ENCODE peak calls at places on chromosomes 11 and 22, in ten cellular contexts. One of them, this sample, is unnamed.

GRCh38 chr22:36771376-36772063 is 4.4 kb downstream of the IFT27 start:
- DNase-seq in Caco-2: no peak
- DNase-seq in astrocyte of the spinal cord: no peak
- DNase-seq in left ventricle myocardium inferior: no peak
- DNase-seq in lower leg skin: peak
- DNase-seq in right atrium auricular region: no peak
- DNase-seq in esophagus muscularis mucosa: no peak
- DNase-seq in RWPE1: no peak
- DNase-seq in RWPE2: peak
- DNase-seq in A549: no peak
- DNase-seq in this sample: peak

GRCh38 chr11:6319001-6319878 is 1.1 kb downstream of the CAVIN3 start:
- DNase-seq in Caco-2: no peak
- DNase-seq in astrocyte of the spinal cord: peak
- DNase-seq in left ventricle myocardium inferior: peak
- DNase-seq in lower leg skin: peak
- DNase-seq in right atrium auricular region: peak
- DNase-seq in esophagus muscularis mucosa: no peak
- DNase-seq in RWPE1: no peak
- DNase-seq in RWPE2: no peak
- DNase-seq in A549: no peak
- DNase-seq in this sample: no peak

GRCh38 chr22:29748248-29748893 is 18.4 kb downstream of the ZMAT5 start:
- DNase-seq in Caco-2: peak
- DNase-seq in astrocyte of the spinal cord: no peak
- DNase-seq in left ventricle myocardium inferior: no peak
- DNase-seq in lower leg skin: no peak
- DNase-seq in right atrium auricular region: no peak
- DNase-seq in esophagus muscularis mucosa: no peak
- DNase-seq in RWPE1: no peak
- DNase-seq in RWPE2: no peak
- DNase-seq in A549: no peak
- DNase-seq in this sample: no peak

GRCh38 chr22:46799626-46800025 is 37.2 kb downstream of the TBC1D22A start:
- DNase-seq in Caco-2: peak
- DNase-seq in astrocyte of the spinal cord: no peak
- DNase-seq in left ventricle myocardium inferior: no peak
- DNase-seq in lower leg skin: peak
- DNase-seq in right atrium auricular region: no peak
- DNase-seq in esophagus muscularis mucosa: no peak
- DNase-seq in RWPE1: no peak
- DNase-seq in RWPE2: no peak
- DNase-seq in A549: no peak
- DNase-seq in this sample: no peak

GRCh38 chr11:129709801-129710398 is 105.7 kb upstream of the TMEM45B start:
- DNase-seq in Caco-2: peak
- DNase-seq in astrocyte of the spinal cord: no peak
- DNase-seq in left ventricle myocardium inferior: no peak
- DNase-seq in lower leg skin: peak
- DNase-seq in right atrium auricular region: no peak
- DNase-seq in esophagus muscularis mucosa: no peak
- DNase-seq in RWPE1: no peak
- DNase-seq in RWPE2: no peak
- DNase-seq in A549: no peak
- DNase-seq in this sample: peak

GRCh38 chr11:37786214-37786755 is 1188.2 kb upstream of the RAG2 start:
- DNase-seq in Caco-2: no peak
- DNase-seq in astrocyte of the spinal cord: peak
- DNase-seq in left ventricle myocardium inferior: no peak
- DNase-seq in lower leg skin: no peak
- DNase-seq in right atrium auricular region: no peak
- DNase-seq in esophagus muscularis mucosa: no peak
- DNase-seq in RWPE1: no peak
- DNase-seq in RWPE2: no peak
- DNase-seq in A549: no peak
- DNase-seq in this sample: no peak

GRCh38 chr11:95453616-95454118 is 222.7 kb upstream of the SESN3 start:
- DNase-seq in Caco-2: no peak
- DNase-seq in astrocyte of the spinal cord: peak
- DNase-seq in left ventricle myocardium inferior: peak
- DNase-seq in lower leg skin: peak
- DNase-seq in right atrium auricular region: no peak
- DNase-seq in esophagus muscularis mucosa: peak
- DNase-seq in RWPE1: peak
- DNase-seq in RWPE2: no peak
- DNase-seq in A549: no peak
- DNase-seq in this sample: no peak

GRCh38 chr22:22235564-22235963 is 9.0 kb upstream of the VPREB1 start:
- DNase-seq in Caco-2: no peak
- DNase-seq in astrocyte of the spinal cord: no peak
- DNase-seq in left ventricle myocardium inferior: no peak
- DNase-seq in lower leg skin: peak
- DNase-seq in right atrium auricular region: no peak
- DNase-seq in esophagus muscularis mucosa: peak
- DNase-seq in RWPE1: no peak
- DNase-seq in RWPE2: no peak
- DNase-seq in A549: no peak
- DNase-seq in this sample: no peak

GRCh38 chr11:74311352-74311926 is at the start of gene P4HA3:
- DNase-seq in Caco-2: peak
- DNase-seq in astrocyte of the spinal cord: peak
- DNase-seq in left ventricle myocardium inferior: peak
- DNase-seq in lower leg skin: peak
- DNase-seq in right atrium auricular region: no peak
- DNase-seq in esophagus muscularis mucosa: no peak
- DNase-seq in RWPE1: peak
- DNase-seq in RWPE2: peak
- DNase-seq in A549: peak
- DNase-seq in this sample: no peak

GRCh38 chr11:117172678-117173421 is 5.7 kb upstream of the SIDT2 start:
- DNase-seq in Caco-2: no peak
- DNase-seq in astrocyte of the spinal cord: no peak
- DNase-seq in left ventricle myocardium inferior: no peak
- DNase-seq in lower leg skin: peak
- DNase-seq in right atrium auricular region: no peak
- DNase-seq in esophagus muscularis mucosa: no peak
- DNase-seq in RWPE1: no peak
- DNase-seq in RWPE2: no peak
- DNase-seq in A549: no peak
- DNase-seq in this sample: no peak

GRCh38 chr11:94521684-94522083 is 9.4 kb downstream of the C11orf97 start:
- DNase-seq in Caco-2: no peak
- DNase-seq in astrocyte of the spinal cord: no peak
- DNase-seq in left ventricle myocardium inferior: no peak
- DNase-seq in lower leg skin: no peak
- DNase-seq in right atrium auricular region: no peak
- DNase-seq in esophagus muscularis mucosa: no peak
- DNase-seq in RWPE1: no peak
- DNase-seq in RWPE2: no peak
- DNase-seq in A549: peak
- DNase-seq in this sample: no peak

GRCh38 chr11:60785806-60786361 is 751 bp downstream of the MS4A10 start:
- DNase-seq in Caco-2: no peak
- DNase-seq in astrocyte of the spinal cord: peak
- DNase-seq in left ventricle myocardium inferior: no peak
- DNase-seq in lower leg skin: no peak
- DNase-seq in right atrium auricular region: no peak
- DNase-seq in esophagus muscularis mucosa: no peak
- DNase-seq in RWPE1: no peak
- DNase-seq in RWPE2: no peak
- DNase-seq in A549: no peak
- DNase-seq in this sample: no peak

GRCh38 chr11:82932564-82932963 is 31.0 kb downstream of the DDIAS start:
- DNase-seq in Caco-2: no peak
- DNase-seq in astrocyte of the spinal cord: no peak
- DNase-seq in left ventricle myocardium inferior: no peak
- DNase-seq in lower leg skin: no peak
- DNase-seq in right atrium auricular region: no peak
- DNase-seq in esophagus muscularis mucosa: no peak
- DNase-seq in RWPE1: no peak
- DNase-seq in RWPE2: no peak
- DNase-seq in A549: no peak
- DNase-seq in this sample: no peak

DNA sequence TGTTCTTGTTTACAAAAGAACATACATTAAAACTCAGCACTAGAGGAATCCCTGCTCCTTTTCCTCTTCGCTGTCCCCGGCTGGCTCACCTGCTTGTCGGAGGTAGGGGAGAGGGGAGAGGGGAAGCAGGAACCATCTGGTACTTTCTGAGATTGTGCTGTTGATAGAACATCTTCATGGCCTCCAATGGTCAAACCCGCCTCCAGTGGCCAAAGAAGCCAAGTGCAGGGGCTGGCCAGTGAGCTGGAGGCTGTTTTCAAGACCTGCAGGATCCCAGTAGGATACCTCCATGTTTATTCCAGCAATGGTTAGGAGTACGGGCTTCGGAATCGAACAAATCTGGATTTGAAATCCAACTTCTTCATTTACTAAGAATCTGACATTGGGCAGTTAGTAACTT is 92.6 kb downstream of the PKNOX2 start:
- DNase-seq in Caco-2: no peak
- DNase-seq in astrocyte of the spinal cord: no peak
- DNase-seq in left ventricle myocardium inferior: no peak
- DNase-seq in lower leg skin: no peak
- DNase-seq in right atrium auricular region: no peak
- DNase-seq in esophagus muscularis mucosa: no peak
- DNase-seq in RWPE1: no peak
- DNase-seq in RWPE2: no peak
- DNase-seq in A549: peak
- DNase-seq in this sample: no peak
- TF ChIP-seq CTCF in Caco-2: peak
- TF ChIP-seq CTCF in astrocyte of the spinal cord: peak
- TF ChIP-seq CTCF in left ventricle myocardium inferior: no peak
- TF ChIP-seq CTCF in lower leg skin: no peak
- TF ChIP-seq CTCF in right atrium auricular region: no peak
- TF ChIP-seq CTCF in esophagus muscularis mucosa: no peak
- TF ChIP-seq CTCF in RWPE1: no peak
- TF ChIP-seq CTCF in RWPE2: no peak
- TF ChIP-seq CTCF in A549: no peak
- TF ChIP-seq CTCF in this sample: peak

GRCh38 chr11:14190992-14191773 is 167.8 kb downstream of the RRAS2 start:
- DNase-seq in Caco-2: no peak
- DNase-seq in astrocyte of the spinal cord: no peak
- DNase-seq in left ventricle myocardium inferior: no peak
- DNase-seq in lower leg skin: no peak
- DNase-seq in right atrium auricular region: no peak
- DNase-seq in esophagus muscularis mucosa: peak
- DNase-seq in RWPE1: no peak
- DNase-seq in RWPE2: no peak
- DNase-seq in A549: no peak
- DNase-seq in this sample: no peak
- TF ChIP-seq CTCF in Caco-2: no peak
- TF ChIP-seq CTCF in astrocyte of the spinal cord: no peak
- TF ChIP-seq CTCF in left ventricle myocardium inferior: peak
- TF ChIP-seq CTCF in lower leg skin: no peak
- TF ChIP-seq CTCF in right atrium auricular region: no peak
- TF ChIP-seq CTCF in esophagus muscularis mucosa: no peak
- TF ChIP-seq CTCF in RWPE1: no peak
- TF ChIP-seq CTCF in RWPE2: no peak
- TF ChIP-seq CTCF in A549: no peak
- TF ChIP-seq CTCF in this sample: no peak

DNA sequence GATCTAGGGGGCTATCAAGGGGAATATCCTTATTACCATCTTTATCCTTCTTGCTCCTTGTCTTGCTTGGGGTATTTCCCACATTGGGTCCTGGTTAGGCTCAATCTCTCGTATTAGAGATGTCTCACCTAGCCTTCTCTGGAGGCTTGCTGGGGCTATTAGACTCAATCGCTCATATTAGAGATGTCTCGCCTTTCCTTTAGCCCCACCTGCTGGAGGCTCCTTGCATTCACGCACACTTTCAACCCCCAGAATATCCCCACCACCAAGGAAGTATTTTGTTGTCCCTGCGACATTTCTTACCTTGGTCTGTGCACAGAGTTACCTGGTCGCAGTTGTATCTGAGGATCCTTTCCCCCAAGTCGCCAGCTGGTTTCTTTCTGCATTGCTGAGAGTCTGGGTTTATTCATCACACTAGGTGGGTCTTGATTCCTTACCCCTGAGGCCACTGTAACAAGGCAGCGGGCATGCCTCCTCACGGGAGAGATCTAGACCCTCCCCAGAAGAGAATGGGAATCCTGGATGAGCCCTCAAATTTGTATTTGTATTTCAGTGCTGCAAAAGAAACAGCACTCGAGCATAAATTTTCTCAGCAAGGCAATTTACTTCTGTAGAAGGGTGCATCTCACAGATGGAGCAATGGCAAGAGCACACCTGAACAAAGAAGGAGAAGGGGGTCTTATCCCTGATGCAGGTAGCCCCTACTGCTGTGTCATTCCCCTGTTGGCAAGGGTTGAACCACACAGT is 15.9 kb upstream of the HYLS1 start:
- DNase-seq in Caco-2: no peak
- DNase-seq in astrocyte of the spinal cord: peak
- DNase-seq in left ventricle myocardium inferior: no peak
- DNase-seq in lower leg skin: no peak
- DNase-seq in right atrium auricular region: no peak
- DNase-seq in esophagus muscularis mucosa: no peak
- DNase-seq in RWPE1: peak
- DNase-seq in RWPE2: no peak
- DNase-seq in A549: peak
- DNase-seq in this sample: no peak
- TF ChIP-seq CTCF in Caco-2: peak
- TF ChIP-seq CTCF in astrocyte of the spinal cord: peak
- TF ChIP-seq CTCF in left ventricle myocardium inferior: peak
- TF ChIP-seq CTCF in lower leg skin: no peak
- TF ChIP-seq CTCF in right atrium auricular region: no peak
- TF ChIP-seq CTCF in esophagus muscularis mucosa: peak
- TF ChIP-seq CTCF in RWPE1: peak
- TF ChIP-seq CTCF in RWPE2: peak
- TF ChIP-seq CTCF in A549: no peak
- TF ChIP-seq CTCF in this sample: peak

DNA sequence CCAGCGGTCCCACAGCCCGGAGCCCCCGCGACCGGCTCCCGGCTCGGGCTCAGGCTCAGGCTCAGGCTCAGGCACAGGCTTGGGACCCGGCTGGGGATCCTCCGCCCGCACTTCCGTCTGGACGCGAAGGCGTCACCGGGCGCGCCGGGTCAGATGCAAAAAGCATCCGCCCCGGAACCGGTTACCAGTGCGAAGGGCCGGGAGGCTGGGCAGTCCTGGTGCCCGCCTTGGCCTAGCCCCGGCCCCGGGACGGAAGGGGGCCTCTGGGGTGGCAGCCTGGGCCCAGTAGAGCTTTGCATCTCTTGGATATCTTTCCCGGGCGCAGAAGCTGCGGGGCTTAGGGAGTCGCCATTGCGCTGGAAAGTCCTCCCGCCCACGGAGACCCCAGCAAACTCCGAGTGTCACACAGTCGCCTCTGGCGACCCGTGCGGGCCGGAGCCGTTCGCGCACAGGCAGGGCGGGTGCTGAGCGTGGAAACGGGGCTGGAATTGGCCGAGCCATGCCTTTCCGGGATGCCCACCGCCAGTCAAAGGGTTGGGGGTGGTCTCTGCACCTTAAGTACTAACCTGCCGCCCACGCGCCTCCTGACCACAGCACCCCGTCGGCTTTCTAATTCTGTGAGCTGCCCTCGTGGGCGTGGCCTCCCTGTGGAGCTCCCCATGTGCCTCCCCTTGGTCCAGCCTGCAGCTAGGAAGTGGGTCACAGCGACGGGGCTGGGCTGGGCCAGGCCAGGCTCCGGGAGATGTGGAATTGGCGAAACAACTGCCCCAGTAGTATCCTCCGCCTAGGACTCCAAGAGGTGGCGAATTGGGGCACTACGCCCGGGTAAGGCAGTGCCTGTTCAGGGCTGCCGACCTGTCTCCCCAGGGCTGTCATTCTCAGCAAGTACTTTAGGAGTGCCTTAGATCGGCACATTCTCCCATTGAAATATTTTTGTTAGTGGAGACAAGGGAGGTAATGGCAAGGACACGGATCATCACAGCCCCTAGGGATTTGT is at the start of gene TMEM9B:
- DNase-seq in Caco-2: peak
- DNase-seq in astrocyte of the spinal cord: peak
- DNase-seq in left ventricle myocardium inferior: peak
- DNase-seq in lower leg skin: peak
- DNase-seq in right atrium auricular region: peak
- DNase-seq in esophagus muscularis mucosa: peak
- DNase-seq in RWPE1: peak
- DNase-seq in RWPE2: peak
- DNase-seq in A549: peak
- DNase-seq in this sample: peak
- TF ChIP-seq CTCF in Caco-2: no peak
- TF ChIP-seq CTCF in astrocyte of the spinal cord: no peak
- TF ChIP-seq CTCF in left ventricle myocardium inferior: no peak
- TF ChIP-seq CTCF in lower leg skin: no peak
- TF ChIP-seq CTCF in right atrium auricular region: no peak
- TF ChIP-seq CTCF in esophagus muscularis mucosa: no peak
- TF ChIP-seq CTCF in RWPE1: no peak
- TF ChIP-seq CTCF in RWPE2: no peak
- TF ChIP-seq CTCF in A549: no peak
- TF ChIP-seq CTCF in this sample: no peak

This sample was measured in mesothelial cell of epicardium.